ENCODE peak calls at places on chromosome 17, in four cellular contexts. G, Z, R and I are unnamed samples.

GRCh38 chr17:34579017-34579946 is at the start of gene TMEM132E:
- DNase-seq in G (no peak), Z (no peak), R (peak; percentile 78), I (no peak)

GRCh38 chr17:74513987-74514631 is 17.2 kb downstream of the CD300LB start:
- DNase-seq in G (peak; percentile 11), Z (peak; percentile 7), R (peak; percentile 31), I (no peak)

GRCh38 chr17:40980594-40980993 is 3.5 kb downstream of the KRT40 start:
- DNase-seq in G (no peak), Z (no peak), R (no peak), I (no peak)

GRCh38 chr17:30812218-30813177 is 12.0 kb downstream of the CRLF3 start:
- DNase-seq in G (no peak), Z (no peak), R (no peak), I (peak; percentile 44)

GRCh38 chr17:57480438-57481196 is 224.3 kb downstream of the MSI2 start:
- DNase-seq in G (peak; percentile 7), Z (no peak), R (no peak), I (no peak)

GRCh38 chr17:81492202-81492601 is 20.4 kb downstream of the ACTG1 start:
- DNase-seq in G (no peak), Z (no peak), R (no peak), I (no peak)

GRCh38 chr17:60151355-60151754 is 1.6 kb downstream of the CA4 start:
- DNase-seq in G (no peak), Z (no peak), R (peak; percentile 42), I (no peak)

GRCh38 chr17:44117351-44117750 is 6.1 kb downstream of the HDAC5 start:
- DNase-seq in G (no peak), Z (no peak), R (no peak), I (no peak)

GRCh38 chr17:49690256-49690655 is 12.4 kb upstream of the SPOP start:
- DNase-seq in G (no peak), Z (no peak), R (peak; percentile 62), I (no peak)

GRCh38 chr17:50728112-50728429 is 8.7 kb downstream of the LUC7L3 start:
- DNase-seq in G (no peak), Z (no peak), R (no peak), I (no peak)

GRCh38 chr17:82246365-82247174 is 17.7 kb downstream of the SLC16A3 start:
- DNase-seq in G (peak; percentile 80), Z (no peak), R (no peak), I (peak; percentile 73)